ENCODE peak calls at places on chromosomes 11 and 22, in nine cellular contexts. I is LHCN-M2, A is midbrain, S is COR-L47, U is amniotic stem cell, Y is GM20000, H is heart left ventricle, M is AG04449, N is GM10248. L is an unnamed sample.

GRCh38 chr11:64614927-64615326 is 23.9 kb downstream of the SLC22A12 start:
- DNase-seq in I (no peak), A (no peak), S (no peak), U (no peak), Y (no peak), H (no peak), M (no peak), N (no peak), L (no peak)

GRCh38 chr22:30235687-30236170 is 10.8 kb downstream of the LIF start:
- DNase-seq in I (peak), A (no peak), S (no peak), U (peak), Y (no peak), H (no peak), M (peak), N (no peak), L (no peak)

GRCh38 chr11:102306048-102306575 is 11.2 kb upstream of the BIRC3 start:
- DNase-seq in I (peak), A (peak), S (peak), U (no peak), Y (no peak), H (no peak), M (no peak), N (no peak), L (no peak)

GRCh38 chr22:32396746-32397145 is 15.3 kb downstream of the RTCB start:
- DNase-seq in I (peak), A (no peak), S (no peak), U (no peak), Y (no peak), H (no peak), M (no peak), N (no peak), L (no peak)

GRCh38 chr11:117950999-117951961 is 22.1 kb upstream of the TMPRSS13 start:
- DNase-seq in I (no peak), A (no peak), S (no peak), U (no peak), Y (no peak), H (no peak), M (no peak), N (peak), L (no peak)

GRCh38 chr22:24996420-24996952 is 44.0 kb downstream of the KIAA1671 start:
- DNase-seq in I (peak), A (no peak), S (peak), U (no peak), Y (no peak), H (peak), M (no peak), N (no peak), L (no peak)

GRCh38 chr11:134288486-134288885 is 12.3 kb downstream of the GLB1L3 start:
- DNase-seq in I (no peak), A (no peak), S (no peak), U (no peak), Y (no peak), H (no peak), M (no peak), N (no peak), L (no peak)

GRCh38 chr11:69948256-69949141 is 129.3 kb upstream of the FGF3 start:
- DNase-seq in I (no peak), A (no peak), S (no peak), U (no peak), Y (no peak), H (no peak), M (no peak), N (no peak), L (no peak)

GRCh38 chr11:111586305-111586915 is 15.8 kb upstream of the SIK2 start:
- DNase-seq in I (peak), A (peak), S (peak), U (no peak), Y (peak), H (no peak), M (no peak), N (peak), L (no peak)

GRCh38 chr11:116895053-116895757 is 57.8 kb upstream of the APOA1 start:
- DNase-seq in I (no peak), A (peak), S (no peak), U (no peak), Y (peak), H (peak), M (no peak), N (peak), L (no peak)

GRCh38 chr11:60280412-60280811 is at the start of gene MS4A4A:
- DNase-seq in I (no peak), A (peak), S (no peak), U (no peak), Y (no peak), H (peak), M (no peak), N (no peak), L (no peak)

GRCh38 chr22:36816338-36816634 is 549 bp downstream of the PVALB start:
- DNase-seq in I (no peak), A (no peak), S (no peak), U (no peak), Y (no peak), H (no peak), M (no peak), N (no peak), L (no peak)

GRCh38 chr22:18070556-18071306 is 7.1 kb upstream of the PEX26 start:
- DNase-seq in I (no peak), A (no peak), S (no peak), U (no peak), Y (no peak), H (no peak), M (no peak), N (no peak), L (no peak)

GRCh38 chr11:83025267-83025704 is 46.4 kb downstream of the RAB30 start:
- DNase-seq in I (no peak), A (peak), S (peak), U (no peak), Y (no peak), H (no peak), M (no peak), N (no peak), L (peak)

GRCh38 chr11:123674297-123674696 is 19.9 kb upstream of the SCN3B start:
- DNase-seq in I (no peak), A (no peak), S (no peak), U (no peak), Y (no peak), H (no peak), M (no peak), N (no peak), L (no peak)

GRCh38 chr11:69911310-69912160 is 92.3 kb upstream of the FGF3 start:
- DNase-seq in I (no peak), A (no peak), S (no peak), U (no peak), Y (no peak), H (no peak), M (no peak), N (no peak), L (no peak)